ENCODE peak calls at places on chromosomes 5 and 9, in four cellular contexts. One of them, this sample, is unnamed.
A peak's percentile ranks its signal among the peaks of the same experiment; 100 is the strongest.

GRCh38 chr5:139882961-139883539 is 87.4 kb downstream of the PSD2 start:
- DNase-seq in K562: peak; percentile 32
- DNase-seq in endothelial cell of umbilical vein: no peak
- DNase-seq in IMR-90: no peak
- DNase-seq in this sample: no peak

GRCh38 chr9:33791117-33791516 is 4.2 kb upstream of the PRSS3 start:
- DNase-seq in K562: no peak
- DNase-seq in endothelial cell of umbilical vein: peak; percentile 69
- DNase-seq in IMR-90: peak; percentile 69
- DNase-seq in this sample: no peak

GRCh38 chr9:126563556-126563955 is 50.2 kb upstream of the LMX1B start:
- DNase-seq in K562: no peak
- DNase-seq in endothelial cell of umbilical vein: no peak
- DNase-seq in IMR-90: no peak
- DNase-seq in this sample: no peak

GRCh38 chr5:135504376-135504775 is 31.4 kb downstream of the NEUROG1 start:
- DNase-seq in K562: no peak
- DNase-seq in endothelial cell of umbilical vein: no peak
- DNase-seq in IMR-90: no peak
- DNase-seq in this sample: no peak

GRCh38 chr9:2125909-2126308 is 110.8 kb downstream of the SMARCA2 start:
- DNase-seq in K562: no peak
- DNase-seq in endothelial cell of umbilical vein: peak; percentile 52
- DNase-seq in IMR-90: peak; percentile 30
- DNase-seq in this sample: no peak

GRCh38 chr5:136686192-136686872 is 321.0 kb upstream of the TRPC7 start:
- DNase-seq in K562: no peak
- DNase-seq in endothelial cell of umbilical vein: peak; percentile 51
- DNase-seq in IMR-90: peak; percentile 26
- DNase-seq in this sample: no peak

GRCh38 chr9:106075991-106076390 is 381.6 kb downstream of the TMEM38B start:
- DNase-seq in K562: no peak
- DNase-seq in endothelial cell of umbilical vein: no peak
- DNase-seq in IMR-90: peak; percentile 4
- DNase-seq in this sample: peak; percentile 65

GRCh38 chr5:159207616-159208507 is 1.5 kb downstream of the RNF145 start:
- DNase-seq in K562: peak; percentile 48
- DNase-seq in endothelial cell of umbilical vein: peak; percentile 82
- DNase-seq in IMR-90: peak; percentile 78
- DNase-seq in this sample: peak; percentile 50

GRCh38 chr5:16311666-16312065 is 132.1 kb upstream of the MARCHF11 start:
- DNase-seq in K562: no peak
- DNase-seq in endothelial cell of umbilical vein: no peak
- DNase-seq in IMR-90: no peak
- DNase-seq in this sample: no peak

GRCh38 chr5:117761190-117761589 is 1186.6 kb upstream of the SEMA6A start:
- DNase-seq in K562: no peak
- DNase-seq in endothelial cell of umbilical vein: no peak
- DNase-seq in IMR-90: no peak
- DNase-seq in this sample: no peak

GRCh38 chr5:37121027-37121426 is 128.1 kb downstream of the CPLANE1 start:
- DNase-seq in K562: no peak
- DNase-seq in endothelial cell of umbilical vein: no peak
- DNase-seq in IMR-90: no peak
- DNase-seq in this sample: no peak
- H3K9me1 ChIP-seq in K562: no peaks in the 10 kb centered on the region
- H3K9me1 ChIP-seq in endothelial cell of umbilical vein: no peaks in the 10 kb centered on the region
- H3K9me1 ChIP-seq in IMR-90: peaks cover 4% of the 10 kb centered on the region
- H3K9me1 ChIP-seq in this sample: no peaks in the 10 kb centered on the region

GRCh38 chr5:168951341-168951740 is 349.6 kb downstream of the SLIT3 start:
- DNase-seq in K562: no peak
- DNase-seq in endothelial cell of umbilical vein: no peak
- DNase-seq in IMR-90: no peak
- DNase-seq in this sample: no peak

GRCh38 chr5:168950241-168950951 is 350.5 kb downstream of the SLIT3 start:
- DNase-seq in K562: no peak
- DNase-seq in endothelial cell of umbilical vein: no peak
- DNase-seq in IMR-90: no peak
- DNase-seq in this sample: no peak

GRCh38 chr5:168947212-168947868 is 353.6 kb downstream of the SLIT3 start:
- DNase-seq in K562: peak; percentile 48
- DNase-seq in endothelial cell of umbilical vein: peak; percentile 24
- DNase-seq in IMR-90: peak; percentile 13
- DNase-seq in this sample: no peak

GRCh38 chr5:168948746-168949145 is 352.2 kb downstream of the SLIT3 start:
- DNase-seq in K562: no peak
- DNase-seq in endothelial cell of umbilical vein: no peak
- DNase-seq in IMR-90: no peak
- DNase-seq in this sample: no peak

DNA sequence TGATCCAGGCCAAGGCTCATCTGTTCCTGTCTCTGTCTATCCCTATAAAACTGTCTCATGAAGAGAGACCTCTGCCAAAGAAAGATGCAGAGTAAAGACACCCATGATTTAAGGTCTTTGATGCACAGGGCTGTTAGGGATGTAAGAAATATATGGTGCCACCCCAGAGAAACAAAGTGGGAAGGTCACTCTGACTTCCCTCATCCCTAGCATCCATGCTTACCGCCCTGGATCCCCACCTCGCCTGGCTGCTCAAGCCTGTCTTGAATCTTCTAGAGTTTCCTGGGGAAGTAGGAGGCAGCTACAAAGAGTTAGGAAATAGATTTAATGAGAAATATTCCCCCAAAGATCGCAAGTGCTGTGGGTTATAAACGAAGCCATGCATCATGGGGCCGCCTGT is 349.2 kb downstream of the SLIT3 start:
- DNase-seq in K562: no peak
- DNase-seq in endothelial cell of umbilical vein: no peak
- DNase-seq in IMR-90: no peak
- DNase-seq in this sample: no peak
- H3K9me1 ChIP-seq in K562: no peaks in the 10 kb centered on the region
- H3K9me1 ChIP-seq in endothelial cell of umbilical vein: no peaks in the 10 kb centered on the region
- H3K9me1 ChIP-seq in IMR-90: no peaks in the 10 kb centered on the region
- H3K9me1 ChIP-seq in this sample: no peaks in the 10 kb centered on the region

DNA sequence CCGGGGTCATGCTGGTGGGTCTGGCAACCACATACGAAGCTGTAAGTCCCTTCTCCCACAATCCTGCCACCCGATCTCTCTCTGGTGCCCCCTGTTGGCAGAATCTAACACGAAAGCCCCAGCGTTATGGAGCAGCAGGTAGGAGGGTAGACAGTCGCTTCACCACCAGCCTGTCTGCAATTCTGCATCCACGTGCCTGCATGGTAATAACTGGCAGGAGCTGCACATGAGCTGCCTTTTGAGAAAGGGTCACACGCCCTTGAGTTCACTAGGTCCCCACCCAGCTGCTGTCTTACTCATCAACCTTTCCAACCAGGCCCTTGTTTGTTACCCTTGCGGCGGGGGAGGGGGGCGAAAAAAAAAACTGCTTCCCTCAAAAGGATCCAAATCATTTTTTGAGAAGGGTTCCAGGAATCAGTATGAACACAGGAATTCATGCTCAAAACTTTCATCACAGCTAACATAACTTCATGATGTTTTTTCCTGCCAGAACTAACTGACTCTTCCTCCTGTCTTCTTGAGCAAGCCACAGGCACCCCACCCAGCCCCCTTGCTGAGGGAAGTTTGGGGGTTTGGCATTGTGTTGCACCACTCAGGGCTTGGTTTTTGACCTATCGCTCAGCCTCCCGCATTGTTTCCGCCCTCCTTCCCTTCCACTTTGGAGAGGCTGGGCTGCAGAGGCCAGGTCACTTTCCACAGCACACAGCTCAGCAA is 19.6 kb upstream of the TMEM252 start:
- DNase-seq in K562: peak; percentile 59
- DNase-seq in endothelial cell of umbilical vein: peak; percentile 20
- DNase-seq in IMR-90: peak; percentile 84
- DNase-seq in this sample: no peak
- H3K9me1 ChIP-seq in K562: no peaks in the 10 kb centered on the region
- H3K9me1 ChIP-seq in endothelial cell of umbilical vein: no peaks in the 10 kb centered on the region
- H3K9me1 ChIP-seq in IMR-90: peaks cover 5% of the 10 kb centered on the region
- H3K9me1 ChIP-seq in this sample: no peaks in the 10 kb centered on the region

GRCh38 chr5:85304524-85304923 is 919.8 kb upstream of the EDIL3 start:
- DNase-seq in K562: no peak
- DNase-seq in endothelial cell of umbilical vein: no peak
- DNase-seq in IMR-90: no peak
- DNase-seq in this sample: no peak
- H3K9me1 ChIP-seq in K562: no peaks in the 10 kb centered on the region
- H3K9me1 ChIP-seq in endothelial cell of umbilical vein: no peaks in the 10 kb centered on the region
- H3K9me1 ChIP-seq in IMR-90: no peaks in the 10 kb centered on the region
- H3K9me1 ChIP-seq in this sample: no peaks in the 10 kb centered on the region

GRCh38 chr9:107706706-107707105 is 217.1 kb upstream of the KLF4 start:
- DNase-seq in K562: no peak
- DNase-seq in endothelial cell of umbilical vein: no peak
- DNase-seq in IMR-90: no peak
- DNase-seq in this sample: no peak
- H3K9me1 ChIP-seq in K562: no peaks in the 10 kb centered on the region
- H3K9me1 ChIP-seq in endothelial cell of umbilical vein: no peaks in the 10 kb centered on the region
- H3K9me1 ChIP-seq in IMR-90: peaks cover 10% of the 10 kb centered on the region
- H3K9me1 ChIP-seq in this sample: no peaks in the 10 kb centered on the region

GRCh38 chr5:152932631-152933030 is 527.6 kb upstream of the NMUR2 start:
- DNase-seq in K562: no peak
- DNase-seq in endothelial cell of umbilical vein: no peak
- DNase-seq in IMR-90: no peak
- DNase-seq in this sample: no peak

GRCh38 chr5:152942633-152943336 is 537.7 kb upstream of the NMUR2 start:
- DNase-seq in K562: no peak
- DNase-seq in endothelial cell of umbilical vein: no peak
- DNase-seq in IMR-90: no peak
- DNase-seq in this sample: no peak

DNA sequence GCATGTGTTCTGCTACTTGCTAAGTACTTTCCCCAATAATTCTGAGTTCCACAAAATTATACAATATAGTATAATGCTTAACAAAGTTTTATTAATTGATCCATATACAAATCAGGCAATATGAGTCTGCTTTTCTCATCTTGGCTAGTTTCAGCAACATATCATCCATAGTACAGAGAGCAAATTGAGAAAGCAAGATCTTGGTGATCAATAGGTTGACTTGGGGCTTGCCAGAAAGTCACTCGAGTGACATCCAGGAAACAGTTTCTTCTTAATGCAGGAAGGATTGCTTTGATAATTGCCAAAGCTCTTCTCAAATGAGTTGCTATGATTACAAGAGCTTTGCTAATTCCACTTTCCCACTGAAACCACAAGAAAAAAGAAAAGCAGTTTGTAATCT is 533.6 kb upstream of the NMUR2 start:
- DNase-seq in K562: no peak
- DNase-seq in endothelial cell of umbilical vein: no peak
- DNase-seq in IMR-90: no peak
- DNase-seq in this sample: no peak
- H3K9me1 ChIP-seq in K562: no peaks in the 10 kb centered on the region
- H3K9me1 ChIP-seq in endothelial cell of umbilical vein: no peaks in the 10 kb centered on the region
- H3K9me1 ChIP-seq in IMR-90: no peaks in the 10 kb centered on the region
- H3K9me1 ChIP-seq in this sample: no peaks in the 10 kb centered on the region

GRCh38 chr5:152388610-152389009 is 16.5 kb downstream of the NMUR2 start:
- DNase-seq in K562: no peak
- DNase-seq in endothelial cell of umbilical vein: no peak
- DNase-seq in IMR-90: no peak
- DNase-seq in this sample: no peak

GRCh38 chr5:152393420-152393819 is 11.7 kb downstream of the NMUR2 start:
- DNase-seq in K562: no peak
- DNase-seq in endothelial cell of umbilical vein: no peak
- DNase-seq in IMR-90: no peak
- DNase-seq in this sample: no peak

GRCh38 chr5:152389209-152389608 is 15.9 kb downstream of the NMUR2 start:
- DNase-seq in K562: no peak
- DNase-seq in endothelial cell of umbilical vein: no peak
- DNase-seq in IMR-90: peak; percentile 8
- DNase-seq in this sample: no peak
- H3K9me1 ChIP-seq in K562: no peaks in the 10 kb centered on the region
- H3K9me1 ChIP-seq in endothelial cell of umbilical vein: no peaks in the 10 kb centered on the region
- H3K9me1 ChIP-seq in IMR-90: no peaks in the 10 kb centered on the region
- H3K9me1 ChIP-seq in this sample: no peaks in the 10 kb centered on the region

DNA sequence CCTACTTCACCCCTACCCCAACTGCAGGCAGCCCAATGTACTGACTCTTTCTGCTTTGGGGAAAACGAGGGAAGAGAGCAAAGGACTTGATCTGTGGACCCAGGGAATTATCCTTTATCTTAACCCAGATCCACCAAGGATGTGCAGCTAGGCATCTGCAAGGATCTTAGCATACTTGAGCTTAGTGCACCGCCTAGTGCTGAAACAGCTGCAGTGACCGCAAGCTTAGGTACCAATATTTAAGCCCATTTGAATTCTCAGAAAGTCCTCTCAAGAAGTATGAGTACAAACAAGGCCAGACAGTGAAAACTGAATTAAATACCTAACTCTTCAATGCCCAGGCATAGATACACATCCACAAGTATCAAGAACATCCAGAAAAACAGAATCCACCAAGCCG is 576.7 kb upstream of the ADAMTS16 start:
- DNase-seq in K562: no peak
- DNase-seq in endothelial cell of umbilical vein: no peak
- DNase-seq in IMR-90: no peak
- DNase-seq in this sample: no peak
- H3K9me1 ChIP-seq in K562: no peaks in the 10 kb centered on the region
- H3K9me1 ChIP-seq in endothelial cell of umbilical vein: no peaks in the 10 kb centered on the region
- H3K9me1 ChIP-seq in IMR-90: no peaks in the 10 kb centered on the region
- H3K9me1 ChIP-seq in this sample: no peaks in the 10 kb centered on the region

GRCh38 chr9:136020206-136020605 is 59.0 kb upstream of the UBAC1 start:
- DNase-seq in K562: no peak
- DNase-seq in endothelial cell of umbilical vein: no peak
- DNase-seq in IMR-90: no peak
- DNase-seq in this sample: no peak

GRCh38 chr9:136020671-136021070 is 59.5 kb upstream of the UBAC1 start:
- DNase-seq in K562: no peak
- DNase-seq in endothelial cell of umbilical vein: no peak
- DNase-seq in IMR-90: no peak
- DNase-seq in this sample: no peak

GRCh38 chr9:136019041-136019680 is 58.0 kb upstream of the UBAC1 start:
- DNase-seq in K562: no peak
- DNase-seq in endothelial cell of umbilical vein: no peak
- DNase-seq in IMR-90: no peak
- DNase-seq in this sample: no peak

GRCh38 chr9:136018257-136019031 is 57.3 kb upstream of the UBAC1 start:
- DNase-seq in K562: no peak
- DNase-seq in endothelial cell of umbilical vein: no peak
- DNase-seq in IMR-90: no peak
- DNase-seq in this sample: no peak

DNA sequence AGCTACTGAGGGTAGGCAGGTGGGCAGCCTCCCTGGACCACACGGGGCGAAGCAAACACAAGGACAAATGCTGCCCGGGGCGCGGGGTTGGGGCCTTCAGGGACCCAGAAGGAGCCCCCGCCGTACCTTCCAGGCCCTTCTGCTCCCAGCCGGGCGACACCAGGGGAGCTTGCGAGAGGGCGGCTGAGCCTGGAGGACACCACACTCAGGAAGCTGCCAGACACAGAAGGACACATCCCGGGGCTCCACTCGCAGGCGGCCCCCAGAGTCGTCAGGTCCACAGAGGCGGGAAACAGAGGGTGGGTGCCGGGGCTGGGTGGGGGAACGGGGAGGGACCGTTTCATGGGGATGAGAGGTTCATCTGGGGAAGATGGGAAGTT is 58.5 kb upstream of the UBAC1 start:
- DNase-seq in K562: no peak
- DNase-seq in endothelial cell of umbilical vein: no peak
- DNase-seq in IMR-90: no peak
- DNase-seq in this sample: no peak
- H3K9me1 ChIP-seq in K562: peaks cover 9% of the 10 kb centered on the region
- H3K9me1 ChIP-seq in endothelial cell of umbilical vein: no peaks in the 10 kb centered on the region
- H3K9me1 ChIP-seq in IMR-90: peaks cover 30% of the 10 kb centered on the region
- H3K9me1 ChIP-seq in this sample: peaks cover 3% of the 10 kb centered on the region

GRCh38 chr5:42804717-42805339 is 6.9 kb downstream of the SELENOP start:
- DNase-seq in K562: no peak
- DNase-seq in endothelial cell of umbilical vein: no peak
- DNase-seq in IMR-90: no peak
- DNase-seq in this sample: no peak
- H3K9me1 ChIP-seq in K562: no peaks in the 10 kb centered on the region
- H3K9me1 ChIP-seq in endothelial cell of umbilical vein: no peaks in the 10 kb centered on the region
- H3K9me1 ChIP-seq in IMR-90: no peaks in the 10 kb centered on the region
- H3K9me1 ChIP-seq in this sample: no peaks in the 10 kb centered on the region

This sample was measured in keratinocyte.